ENCODE peak calls at places on chromosome 18, in eight cellular contexts. One of them, this sample, is unnamed. For H3K4me1, the result is how much of the 10 kb centered on the place peaks cover.

GRCh38 chr18:35407871-35408481 is 30.8 kb upstream of the ZNF396 start:
- DNase-seq in PC-3: peak
- DNase-seq in A549: peak
- DNase-seq in CD8-positive, alpha-beta memory T cell: peak
- DNase-seq in ascending aorta: no peak
- DNase-seq in sigmoid colon: no peak
- DNase-seq in body of pancreas: peak
- DNase-seq in CD4-positive, alpha-beta memory T cell: peak
- DNase-seq in this sample: peak

GRCh38 chr18:63142502-63143045 is 177.0 kb downstream of the BCL2 start:
- DNase-seq in ascending aorta: no peak
- DNase-seq in CD4-positive, alpha-beta memory T cell: no peak
- DNase-seq in PC-3: no peak
- DNase-seq in sigmoid colon: no peak
- DNase-seq in CD8-positive, alpha-beta memory T cell: no peak
- DNase-seq in A549: no peak
- DNase-seq in body of pancreas: no peak
- DNase-seq in this sample: no peak

GRCh38 chr18:47595816-47596501 is 334.5 kb downstream of the SMAD2 start:
- DNase-seq in PC-3: peak
- DNase-seq in CD8-positive, alpha-beta memory T cell: no peak
- DNase-seq in body of pancreas: no peak
- DNase-seq in sigmoid colon: no peak
- DNase-seq in A549: peak
- DNase-seq in ascending aorta: no peak
- DNase-seq in CD4-positive, alpha-beta memory T cell: no peak
- DNase-seq in this sample: peak

GRCh38 chr18:75265255-75265654 is 54.7 kb downstream of the TSHZ1 start:
- DNase-seq in CD4-positive, alpha-beta memory T cell: no peak
- DNase-seq in ascending aorta: no peak
- DNase-seq in PC-3: no peak
- DNase-seq in sigmoid colon: no peak
- DNase-seq in body of pancreas: no peak
- DNase-seq in CD8-positive, alpha-beta memory T cell: no peak
- DNase-seq in A549: no peak
- DNase-seq in this sample: no peak

GRCh38 chr18:42929857-42930256 is 185.6 kb downstream of the RIT2 start:
- DNase-seq in A549: no peak
- DNase-seq in PC-3: no peak
- DNase-seq in CD8-positive, alpha-beta memory T cell: no peak
- DNase-seq in CD4-positive, alpha-beta memory T cell: no peak
- DNase-seq in sigmoid colon: no peak
- DNase-seq in ascending aorta: no peak
- DNase-seq in body of pancreas: no peak
- DNase-seq in this sample: peak

GRCh38 chr18:43531438-43531837 is 254.1 kb upstream of the SYT4 start:
- DNase-seq in PC-3: no peak
- DNase-seq in CD4-positive, alpha-beta memory T cell: no peak
- DNase-seq in A549: no peak
- DNase-seq in sigmoid colon: no peak
- DNase-seq in CD8-positive, alpha-beta memory T cell: no peak
- DNase-seq in body of pancreas: no peak
- DNase-seq in ascending aorta: no peak
- DNase-seq in this sample: no peak

GRCh38 chr18:68035709-68036522 is 519.4 kb upstream of the DSEL start:
- DNase-seq in CD8-positive, alpha-beta memory T cell: no peak
- DNase-seq in CD4-positive, alpha-beta memory T cell: no peak
- DNase-seq in ascending aorta: no peak
- DNase-seq in PC-3: no peak
- DNase-seq in body of pancreas: no peak
- DNase-seq in A549: no peak
- DNase-seq in sigmoid colon: no peak
- DNase-seq in this sample: peak

GRCh38 chr18:35283923-35284794 is 5.9 kb downstream of the ZSCAN30 start:
- DNase-seq in body of pancreas: no peak
- DNase-seq in A549: peak
- DNase-seq in sigmoid colon: no peak
- DNase-seq in PC-3: no peak
- DNase-seq in CD4-positive, alpha-beta memory T cell: no peak
- DNase-seq in CD8-positive, alpha-beta memory T cell: no peak
- DNase-seq in ascending aorta: no peak
- DNase-seq in this sample: no peak

GRCh38 chr18:6624271-6624670 is 105.2 kb upstream of the ARHGAP28 start:
- DNase-seq in CD4-positive, alpha-beta memory T cell: no peak
- DNase-seq in CD8-positive, alpha-beta memory T cell: no peak
- DNase-seq in body of pancreas: no peak
- DNase-seq in sigmoid colon: no peak
- DNase-seq in A549: no peak
- DNase-seq in ascending aorta: no peak
- DNase-seq in PC-3: peak
- DNase-seq in this sample: peak

GRCh38 chr18:9289698-9290097 is 44.9 kb upstream of the TWSG1 start:
- DNase-seq in CD4-positive, alpha-beta memory T cell: no peak
- DNase-seq in body of pancreas: no peak
- DNase-seq in CD8-positive, alpha-beta memory T cell: no peak
- DNase-seq in PC-3: no peak
- DNase-seq in A549: no peak
- DNase-seq in sigmoid colon: no peak
- DNase-seq in ascending aorta: no peak
- DNase-seq in this sample: no peak

GRCh38 chr18:59697236-59697932 is at the start of gene CCBE1:
- DNase-seq in CD8-positive, alpha-beta memory T cell: no peak
- DNase-seq in ascending aorta: no peak
- DNase-seq in sigmoid colon: peak
- DNase-seq in body of pancreas: peak
- DNase-seq in PC-3: peak
- DNase-seq in CD4-positive, alpha-beta memory T cell: no peak
- DNase-seq in A549: peak
- DNase-seq in this sample: peak

DNA sequence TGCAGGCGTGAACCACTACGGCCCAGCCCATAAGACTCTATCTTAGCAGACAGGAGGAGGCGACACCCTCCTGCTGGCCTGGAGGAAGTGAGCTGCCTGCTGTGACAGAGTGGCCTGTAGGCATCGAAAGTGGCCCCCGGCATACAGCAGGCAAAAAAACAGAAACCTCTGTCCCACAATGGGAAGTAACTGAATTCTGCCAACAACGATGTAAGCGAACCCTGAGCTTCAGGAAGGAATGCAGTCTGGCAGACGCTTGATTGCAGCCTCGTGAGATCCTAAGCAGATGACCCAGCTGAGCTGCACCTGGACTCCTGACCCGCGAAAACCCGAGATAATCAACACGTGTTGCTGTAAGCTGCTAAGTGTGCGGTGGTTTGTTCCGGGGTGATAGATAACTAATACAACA is 13.6 kb downstream of the MRO start:
- DNase-seq in CD4-positive, alpha-beta memory T cell: no peak
- DNase-seq in ascending aorta: no peak
- DNase-seq in A549: no peak
- DNase-seq in body of pancreas: peak
- DNase-seq in sigmoid colon: no peak
- DNase-seq in CD8-positive, alpha-beta memory T cell: no peak
- DNase-seq in PC-3: no peak
- DNase-seq in this sample: no peak
- H3K4me1 ChIP-seq in CD4-positive, alpha-beta memory T cell: under half
- H3K4me1 ChIP-seq in ascending aorta: under half
- H3K4me1 ChIP-seq in A549: under half
- H3K4me1 ChIP-seq in body of pancreas: under half
- H3K4me1 ChIP-seq in sigmoid colon: under half
- H3K4me1 ChIP-seq in CD8-positive, alpha-beta memory T cell: under half
- H3K4me1 ChIP-seq in PC-3: under half
- H3K4me1 ChIP-seq in this sample: under half

GRCh38 chr18:70420151-70420898 is 131.5 kb downstream of the SOCS6 start:
- DNase-seq in CD4-positive, alpha-beta memory T cell: no peak
- DNase-seq in PC-3: no peak
- DNase-seq in sigmoid colon: no peak
- DNase-seq in A549: peak
- DNase-seq in ascending aorta: no peak
- DNase-seq in CD8-positive, alpha-beta memory T cell: no peak
- DNase-seq in body of pancreas: no peak
- DNase-seq in this sample: peak
- H3K4me1 ChIP-seq in CD4-positive, alpha-beta memory T cell: under half
- H3K4me1 ChIP-seq in PC-3: half or more
- H3K4me1 ChIP-seq in sigmoid colon: under half
- H3K4me1 ChIP-seq in A549: half or more
- H3K4me1 ChIP-seq in ascending aorta: under half
- H3K4me1 ChIP-seq in CD8-positive, alpha-beta memory T cell: under half
- H3K4me1 ChIP-seq in body of pancreas: under half
- H3K4me1 ChIP-seq in this sample: half or more

GRCh38 chr18:48836806-48837615 is 113.8 kb downstream of the SMAD7 start:
- DNase-seq in sigmoid colon: peak
- DNase-seq in ascending aorta: peak
- DNase-seq in body of pancreas: no peak
- DNase-seq in CD4-positive, alpha-beta memory T cell: no peak
- DNase-seq in CD8-positive, alpha-beta memory T cell: peak
- DNase-seq in A549: no peak
- DNase-seq in PC-3: no peak
- DNase-seq in this sample: no peak
- H3K4me1 ChIP-seq in sigmoid colon: under half
- H3K4me1 ChIP-seq in ascending aorta: half or more
- H3K4me1 ChIP-seq in body of pancreas: under half
- H3K4me1 ChIP-seq in CD4-positive, alpha-beta memory T cell: half or more
- H3K4me1 ChIP-seq in CD8-positive, alpha-beta memory T cell: half or more
- H3K4me1 ChIP-seq in A549: half or more
- H3K4me1 ChIP-seq in PC-3: under half
- H3K4me1 ChIP-seq in this sample: half or more

DNA sequence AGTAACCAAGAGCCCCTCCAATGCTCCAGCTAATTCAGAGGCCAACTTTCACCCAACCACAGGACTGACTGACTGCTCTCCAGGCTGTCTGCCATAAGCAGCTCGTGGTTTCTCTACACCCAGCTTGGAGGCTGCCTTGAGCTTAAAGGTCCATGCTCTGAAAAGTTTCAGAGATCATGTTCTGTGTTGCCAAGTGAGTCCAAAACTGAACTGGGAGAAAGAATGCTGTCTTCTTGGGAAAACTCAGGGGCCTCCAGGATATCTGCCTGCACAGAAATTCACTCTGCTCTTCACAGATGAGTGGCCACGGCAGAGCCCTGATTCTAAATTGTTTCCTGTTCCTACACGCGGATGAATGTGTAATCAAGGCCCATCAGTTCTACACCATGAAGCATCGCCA is 51.1 kb downstream of the LPIN2 start:
- DNase-seq in sigmoid colon: no peak
- DNase-seq in CD4-positive, alpha-beta memory T cell: no peak
- DNase-seq in ascending aorta: no peak
- DNase-seq in A549: no peak
- DNase-seq in PC-3: no peak
- DNase-seq in body of pancreas: no peak
- DNase-seq in CD8-positive, alpha-beta memory T cell: peak
- DNase-seq in this sample: peak
- H3K4me1 ChIP-seq in sigmoid colon: half or more
- H3K4me1 ChIP-seq in CD4-positive, alpha-beta memory T cell: half or more
- H3K4me1 ChIP-seq in ascending aorta: under half
- H3K4me1 ChIP-seq in A549: under half
- H3K4me1 ChIP-seq in PC-3: under half
- H3K4me1 ChIP-seq in body of pancreas: under half
- H3K4me1 ChIP-seq in CD8-positive, alpha-beta memory T cell: half or more
- H3K4me1 ChIP-seq in this sample: under half